ENCODE peak calls at places on chromosomes 12 and 14, in four cellular contexts. V is stimulated activated CD8-positive, alpha-beta memory T cell treated with anti-CD3 and anti-CD28 coated beads, Interleukin-12 subunit alpha, Interleukin-12 subunit beta, amount 100 ng/mL, for 4 hours; E is GM12865; R is psoas muscle. W is an unnamed sample.

GRCh38 chr14:25800841-25801240 is 750.9 kb upstream of the STXBP6 start:
- DNase-seq in V (no peak), R (no peak), E (no peak), W (no peak)

GRCh38 chr12:128621304-128621703 is 202.5 kb downstream of the SLC15A4 start:
- DNase-seq in R (no peak), V (no peak), E (no peak), W (no peak)

GRCh38 chr14:96052541-96053105 is 13.5 kb downstream of the C14orf132 start:
- DNase-seq in E (no peak), R (no peak), V (no peak), W (no peak)

GRCh38 chr14:42078345-42078744 is 471.7 kb downstream of the LRFN5 start:
- DNase-seq in V (no peak), R (no peak), E (no peak), W (no peak)

GRCh38 chr12:102722147-102722546 is 194.9 kb downstream of the PAH start:
- DNase-seq in E (peak; percentile 25), R (no peak), V (no peak), W (no peak)

GRCh38 chr12:74370608-74371216 is 166.9 kb upstream of the ATXN7L3B start:
- DNase-seq in E (no peak), V (no peak), R (no peak), W (no peak)

GRCh38 chr12:18284461-18284860 is 23.1 kb downstream of the PIK3C2G start:
- DNase-seq in R (no peak), V (no peak), E (no peak), W (no peak)

GRCh38 chr12:91640021-91640420 is 457.4 kb upstream of the DCN start:
- DNase-seq in E (no peak), V (no peak), R (no peak), W (no peak)

GRCh38 chr14:52052289-52052943 is 16.4 kb downstream of the NID2 start:
- DNase-seq in R (no peak), V (no peak), E (no peak), W (no peak)

GRCh38 chr12:124608451-124608870 is 41.0 kb upstream of the NCOR2 start:
- DNase-seq in E (peak; percentile 56), R (no peak), V (no peak), W (no peak)

GRCh38 chr12:46522141-46522540 is 149.6 kb upstream of the SLC38A2 start:
- DNase-seq in R (no peak), V (no peak), E (no peak), W (no peak)

GRCh38 chr14:93533437-93533836 is 102.7 kb downstream of the UNC79 start:
- DNase-seq in V (no peak), E (no peak), R (no peak), W (no peak)

GRCh38 chr14:106276326-106277267 is 750.2 kb downstream of the TMEM121 start:
- DNase-seq in V (no peak), E (no peak), R (no peak), W (no peak)